ENCODE peak calls at places on chromosomes 3 and 15, in four cellular contexts. One of them, this sample, is unnamed.

GRCh38 chr3:155079795-155080546 is at the start of gene MME:
- DNase-seq in heart left ventricle: peak
- DNase-seq in esophagus squamous epithelium: no peak
- DNase-seq in cardiac fibroblast: peak
- DNase-seq in this sample: peak

GRCh38 chr3:31041161-31041978 is 146.9 kb upstream of the GADL1 start:
- DNase-seq in heart left ventricle: no peak
- DNase-seq in esophagus squamous epithelium: no peak
- DNase-seq in cardiac fibroblast: peak
- DNase-seq in this sample: peak

GRCh38 chr3:32021748-32022147 is 40.2 kb downstream of the ZNF860 start:
- DNase-seq in heart left ventricle: no peak
- DNase-seq in esophagus squamous epithelium: no peak
- DNase-seq in cardiac fibroblast: no peak
- DNase-seq in this sample: no peak

GRCh38 chr3:188776447-188776846 is 395.3 kb upstream of the TPRG1 start:
- DNase-seq in heart left ventricle: no peak
- DNase-seq in esophagus squamous epithelium: no peak
- DNase-seq in cardiac fibroblast: peak
- DNase-seq in this sample: no peak

GRCh38 chr15:47736123-47736786 is 18.9 kb downstream of the SEMA6D start:
- DNase-seq in heart left ventricle: no peak
- DNase-seq in esophagus squamous epithelium: no peak
- DNase-seq in cardiac fibroblast: no peak
- DNase-seq in this sample: peak

GRCh38 chr15:96407482-96407881 is 77.0 kb downstream of the NR2F2 start:
- DNase-seq in heart left ventricle: no peak
- DNase-seq in esophagus squamous epithelium: no peak
- DNase-seq in cardiac fibroblast: no peak
- DNase-seq in this sample: no peak

GRCh38 chr15:68208136-68208535 is 3.0 kb upstream of the CALML4 start:
- DNase-seq in heart left ventricle: no peak
- DNase-seq in esophagus squamous epithelium: no peak
- DNase-seq in cardiac fibroblast: no peak
- DNase-seq in this sample: no peak

GRCh38 chr3:49625971-49626640 is 48.0 kb upstream of the APEH start:
- DNase-seq in heart left ventricle: no peak
- DNase-seq in esophagus squamous epithelium: no peak
- DNase-seq in cardiac fibroblast: no peak
- DNase-seq in this sample: no peak

GRCh38 chr3:127339943-127340861 is 52.4 kb upstream of the PRR20G start:
- DNase-seq in heart left ventricle: no peak
- DNase-seq in esophagus squamous epithelium: no peak
- DNase-seq in cardiac fibroblast: no peak
- DNase-seq in this sample: no peak

GRCh38 chr3:36707623-36708409 is 56.5 kb downstream of the DCLK3 start:
- DNase-seq in heart left ventricle: no peak
- DNase-seq in esophagus squamous epithelium: no peak
- DNase-seq in cardiac fibroblast: peak
- DNase-seq in this sample: peak

GRCh38 chr15:42104095-42104891 is 9.9 kb upstream of the PLA2G4D start:
- DNase-seq in heart left ventricle: no peak
- DNase-seq in esophagus squamous epithelium: no peak
- DNase-seq in cardiac fibroblast: peak
- DNase-seq in this sample: no peak

GRCh38 chr3:119149484-119149883 is 3.5 kb downstream of the TEX55 start:
- DNase-seq in heart left ventricle: no peak
- DNase-seq in esophagus squamous epithelium: no peak
- DNase-seq in cardiac fibroblast: peak
- DNase-seq in this sample: no peak

GRCh38 chr3:134607054-134608022 is 43.5 kb downstream of the KY start:
- DNase-seq in heart left ventricle: no peak
- DNase-seq in esophagus squamous epithelium: no peak
- DNase-seq in cardiac fibroblast: peak
- DNase-seq in this sample: no peak

GRCh38 chr15:70494529-70494860 is 268.9 kb downstream of the UACA start:
- DNase-seq in heart left ventricle: no peak
- DNase-seq in esophagus squamous epithelium: no peak
- DNase-seq in cardiac fibroblast: no peak
- DNase-seq in this sample: no peak

GRCh38 chr15:65909831-65910230 is 40.5 kb downstream of the RAB11A start:
- DNase-seq in heart left ventricle: no peak
- DNase-seq in esophagus squamous epithelium: no peak
- DNase-seq in cardiac fibroblast: no peak
- DNase-seq in this sample: no peak

GRCh38 chr15:85540085-85540797 is 159.8 kb downstream of the AKAP13 start:
- DNase-seq in heart left ventricle: no peak
- DNase-seq in esophagus squamous epithelium: no peak
- DNase-seq in cardiac fibroblast: no peak
- DNase-seq in this sample: no peak

GRCh38 chr15:39413558-39413957 is 167.3 kb upstream of the THBS1 start:
- DNase-seq in heart left ventricle: no peak
- DNase-seq in esophagus squamous epithelium: no peak
- DNase-seq in cardiac fibroblast: no peak
- DNase-seq in this sample: no peak

GRCh38 chr3:153331676-153332075 is 169.7 kb downstream of the RAP2B start:
- DNase-seq in heart left ventricle: no peak
- DNase-seq in esophagus squamous epithelium: no peak
- DNase-seq in cardiac fibroblast: no peak
- DNase-seq in this sample: no peak

GRCh38 chr15:26771917-26772587 is 814 bp downstream of the GABRB3 start:
- DNase-seq in heart left ventricle: no peak
- DNase-seq in esophagus squamous epithelium: no peak
- DNase-seq in cardiac fibroblast: no peak
- DNase-seq in this sample: no peak

GRCh38 chr3:12993623-12994356 is 79.4 kb downstream of the IQSEC1 start:
- DNase-seq in heart left ventricle: no peak
- DNase-seq in esophagus squamous epithelium: no peak
- DNase-seq in cardiac fibroblast: no peak
- DNase-seq in this sample: no peak

GRCh38 chr3:12991861-12992281 is 81.4 kb downstream of the IQSEC1 start:
- DNase-seq in heart left ventricle: no peak
- DNase-seq in esophagus squamous epithelium: no peak
- DNase-seq in cardiac fibroblast: no peak
- DNase-seq in this sample: no peak

GRCh38 chr3:12994357-12994606 is 78.9 kb downstream of the IQSEC1 start:
- DNase-seq in heart left ventricle: peak
- DNase-seq in esophagus squamous epithelium: no peak
- DNase-seq in cardiac fibroblast: no peak
- DNase-seq in this sample: no peak

GRCh38 chr3:12992629-12993021 is 80.6 kb downstream of the IQSEC1 start:
- DNase-seq in heart left ventricle: peak
- DNase-seq in esophagus squamous epithelium: no peak
- DNase-seq in cardiac fibroblast: no peak
- DNase-seq in this sample: no peak

DNA sequence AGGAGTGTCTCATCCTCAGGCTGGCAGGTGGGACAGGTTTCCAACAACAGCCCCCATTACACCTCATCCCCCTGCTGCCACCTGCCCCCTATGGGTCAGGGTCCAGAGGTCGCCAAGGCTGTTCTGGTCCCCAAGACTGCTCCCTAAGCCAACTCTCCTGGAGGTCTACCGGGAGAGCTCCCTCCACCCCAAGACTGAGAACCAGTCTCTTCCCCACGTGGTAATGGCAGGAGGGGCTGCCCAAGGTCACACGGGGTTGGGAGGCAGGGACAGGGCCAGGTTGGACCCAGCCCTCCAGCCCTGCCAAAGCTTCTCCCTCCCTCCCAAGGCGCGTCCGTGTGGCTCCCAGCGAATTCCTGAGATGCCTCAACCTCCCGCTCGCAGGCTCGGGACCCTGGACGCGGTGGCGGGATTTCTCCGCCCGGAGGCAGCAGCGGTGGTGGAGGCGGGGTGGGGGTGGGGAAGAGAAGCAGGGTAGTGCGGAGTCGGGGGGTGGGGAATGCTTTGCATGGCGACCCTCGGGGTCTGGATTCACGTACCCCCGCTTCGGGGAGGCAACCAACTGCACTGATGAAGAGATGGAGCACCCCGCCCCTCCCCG is 80.1 kb downstream of the IQSEC1 start:
- DNase-seq in heart left ventricle: peak
- DNase-seq in esophagus squamous epithelium: no peak
- DNase-seq in cardiac fibroblast: peak
- DNase-seq in this sample: no peak
- H3K4me3 ChIP-seq in heart left ventricle: peak
- H3K4me3 ChIP-seq in esophagus squamous epithelium: peak
- H3K4me3 ChIP-seq in cardiac fibroblast: peak
- H3K4me3 ChIP-seq in this sample: peak

GRCh38 chr3:183692436-183692835 is 5.2 kb upstream of the YEATS2 start:
- DNase-seq in heart left ventricle: no peak
- DNase-seq in esophagus squamous epithelium: no peak
- DNase-seq in cardiac fibroblast: no peak
- DNase-seq in this sample: no peak
- H3K4me3 ChIP-seq in heart left ventricle: no peak
- H3K4me3 ChIP-seq in esophagus squamous epithelium: no peak
- H3K4me3 ChIP-seq in cardiac fibroblast: no peak
- H3K4me3 ChIP-seq in this sample: no peak

GRCh38 chr3:149009732-149010131 is 18.4 kb downstream of the GYG1 start:
- DNase-seq in heart left ventricle: no peak
- DNase-seq in esophagus squamous epithelium: no peak
- DNase-seq in cardiac fibroblast: no peak
- DNase-seq in this sample: no peak
- H3K4me3 ChIP-seq in heart left ventricle: no peak
- H3K4me3 ChIP-seq in esophagus squamous epithelium: no peak
- H3K4me3 ChIP-seq in cardiac fibroblast: no peak
- H3K4me3 ChIP-seq in this sample: no peak

GRCh38 chr3:142566096-142566495 is 12.4 kb downstream of the ATR start:
- DNase-seq in heart left ventricle: no peak
- DNase-seq in esophagus squamous epithelium: no peak
- DNase-seq in cardiac fibroblast: no peak
- DNase-seq in this sample: no peak
- H3K4me3 ChIP-seq in heart left ventricle: no peak
- H3K4me3 ChIP-seq in esophagus squamous epithelium: no peak
- H3K4me3 ChIP-seq in cardiac fibroblast: no peak
- H3K4me3 ChIP-seq in this sample: no peak

DNA sequence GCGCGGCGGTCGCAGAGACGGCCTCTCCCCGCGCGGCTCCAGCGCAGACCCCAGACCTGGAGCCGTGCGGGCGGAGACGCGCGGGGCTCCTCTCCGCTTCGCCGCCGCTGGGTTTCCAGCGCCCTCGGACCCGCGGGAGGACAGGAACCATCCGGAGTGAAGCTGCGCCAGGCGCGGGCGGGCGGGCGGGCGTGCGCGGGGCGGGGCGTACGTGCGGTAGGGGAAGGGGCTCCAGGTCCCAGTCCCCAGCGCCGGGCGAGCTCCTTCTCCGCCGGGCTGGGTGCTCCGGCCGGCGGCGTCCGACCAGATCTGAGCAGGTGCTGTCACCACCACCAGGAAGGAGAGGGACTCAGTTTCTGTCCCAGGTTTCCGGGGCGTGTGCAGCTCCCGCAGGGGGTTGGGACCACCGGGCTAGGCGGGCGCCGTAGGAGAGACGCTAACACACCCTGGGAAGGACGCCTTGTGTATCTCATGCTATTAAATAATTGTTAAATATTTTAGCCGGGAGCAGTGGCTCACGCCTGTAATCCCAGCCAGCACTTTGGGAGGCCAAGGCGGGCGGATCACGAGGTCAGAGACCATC is at the start of gene CHRNA3:
- DNase-seq in heart left ventricle: no peak
- DNase-seq in esophagus squamous epithelium: no peak
- DNase-seq in cardiac fibroblast: no peak
- DNase-seq in this sample: no peak
- H3K4me3 ChIP-seq in heart left ventricle: peak
- H3K4me3 ChIP-seq in esophagus squamous epithelium: peak
- H3K4me3 ChIP-seq in cardiac fibroblast: no peak
- H3K4me3 ChIP-seq in this sample: peak

GRCh38 chr3:88003115-88003755 is 55.6 kb downstream of the CGGBP1 start:
- DNase-seq in heart left ventricle: no peak
- DNase-seq in esophagus squamous epithelium: no peak
- DNase-seq in cardiac fibroblast: peak
- DNase-seq in this sample: peak

GRCh38 chr3:87997298-87997697 is 61.5 kb downstream of the CGGBP1 start:
- DNase-seq in heart left ventricle: no peak
- DNase-seq in esophagus squamous epithelium: no peak
- DNase-seq in cardiac fibroblast: no peak
- DNase-seq in this sample: peak

GRCh38 chr3:87997966-87998365 is 60.8 kb downstream of the CGGBP1 start:
- DNase-seq in heart left ventricle: no peak
- DNase-seq in esophagus squamous epithelium: no peak
- DNase-seq in cardiac fibroblast: no peak
- DNase-seq in this sample: no peak

GRCh38 chr3:88002448-88002847 is 56.4 kb downstream of the CGGBP1 start:
- DNase-seq in heart left ventricle: no peak
- DNase-seq in esophagus squamous epithelium: no peak
- DNase-seq in cardiac fibroblast: no peak
- DNase-seq in this sample: no peak

GRCh38 chr3:88000853-88001252 is 58.0 kb downstream of the CGGBP1 start:
- DNase-seq in heart left ventricle: no peak
- DNase-seq in esophagus squamous epithelium: no peak
- DNase-seq in cardiac fibroblast: peak
- DNase-seq in this sample: no peak
- H3K4me3 ChIP-seq in heart left ventricle: no peak
- H3K4me3 ChIP-seq in esophagus squamous epithelium: no peak
- H3K4me3 ChIP-seq in cardiac fibroblast: peak
- H3K4me3 ChIP-seq in this sample: no peak

GRCh38 chr3:194518652-194519051 is 31.9 kb upstream of the ATP13A3 start:
- DNase-seq in heart left ventricle: no peak
- DNase-seq in esophagus squamous epithelium: no peak
- DNase-seq in cardiac fibroblast: peak
- DNase-seq in this sample: no peak

GRCh38 chr3:194526164-194526563 is 39.4 kb upstream of the ATP13A3 start:
- DNase-seq in heart left ventricle: no peak
- DNase-seq in esophagus squamous epithelium: no peak
- DNase-seq in cardiac fibroblast: no peak
- DNase-seq in this sample: no peak

GRCh38 chr3:194517333-194517732 is 30.5 kb upstream of the ATP13A3 start:
- DNase-seq in heart left ventricle: no peak
- DNase-seq in esophagus squamous epithelium: no peak
- DNase-seq in cardiac fibroblast: no peak
- DNase-seq in this sample: no peak

GRCh38 chr3:194522579-194523046 is 35.8 kb upstream of the ATP13A3 start:
- DNase-seq in heart left ventricle: no peak
- DNase-seq in esophagus squamous epithelium: no peak
- DNase-seq in cardiac fibroblast: peak
- DNase-seq in this sample: peak

DNA sequence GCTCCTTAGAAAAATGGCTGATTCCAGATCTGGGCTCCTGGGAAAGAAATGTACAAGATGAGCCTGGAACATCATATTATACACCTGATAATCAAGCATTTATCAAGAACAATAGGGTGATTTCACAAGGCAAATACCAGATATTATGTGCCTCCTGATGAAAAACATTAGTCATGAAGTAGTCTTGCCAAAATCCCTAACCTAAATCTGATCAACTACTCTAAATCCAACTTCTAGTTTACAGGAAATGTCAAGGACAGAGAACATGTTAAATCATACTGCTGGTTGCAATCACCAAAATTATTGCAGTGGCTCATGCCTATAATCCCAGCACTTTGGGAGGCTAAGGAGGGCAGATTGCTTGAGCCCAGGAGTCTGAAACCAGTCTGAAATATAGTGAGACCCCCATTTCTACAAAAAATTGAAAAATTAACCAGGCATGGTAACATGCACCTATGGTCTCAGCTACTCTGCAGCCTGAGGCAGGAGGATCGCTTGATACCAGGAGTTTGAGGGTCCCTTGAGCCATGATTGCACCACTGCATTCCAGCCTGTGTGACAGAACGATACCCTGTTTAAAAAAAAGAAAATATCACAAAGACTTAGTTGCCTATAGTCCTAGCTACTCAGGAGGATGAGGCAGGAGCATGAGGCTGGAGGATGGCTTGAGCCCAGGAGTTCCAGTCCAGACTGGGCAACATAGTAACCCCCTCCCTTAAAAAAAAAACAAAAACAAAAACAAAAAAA is 34.9 kb upstream of the ATP13A3 start:
- DNase-seq in heart left ventricle: no peak
- DNase-seq in esophagus squamous epithelium: no peak
- DNase-seq in cardiac fibroblast: peak
- DNase-seq in this sample: no peak
- H3K4me3 ChIP-seq in heart left ventricle: no peak
- H3K4me3 ChIP-seq in esophagus squamous epithelium: no peak
- H3K4me3 ChIP-seq in cardiac fibroblast: no peak
- H3K4me3 ChIP-seq in this sample: peak

This sample was measured in A673.